ENCODE peak calls at places on chromosomes 3 and 15, in nine cellular contexts. Q, L, B, S, H, D, U, R and K are unnamed samples.

GRCh38 chr3:64385256-64385655 is 160.0 kb upstream of the PRICKLE2 start:
- DNase-seq in L (no peak), U (no peak), H (no peak), B (no peak), S (no peak), D (no peak), R (no peak), Q (no peak), K (no peak)

GRCh38 chr15:98904466-98905048 is 103.0 kb downstream of the PGPEP1L start:
- DNase-seq in B (no peak), Q (peak; percentile 59), H (peak; percentile 65), S (no peak), D (peak; percentile 53), L (no peak), R (peak; percentile 60), U (peak; percentile 51), K (peak; percentile 26)

GRCh38 chr3:129504471-129505100 is 23.9 kb upstream of the RHO start:
- DNase-seq in U (no peak), L (no peak), Q (no peak), S (no peak), D (no peak), B (no peak), R (no peak), H (no peak), K (no peak)

GRCh38 chr3:187669675-187670504 is at the start of gene SST:
- DNase-seq in S (no peak), D (peak; percentile 82), L (peak; percentile 39), R (peak; percentile 51), H (peak; percentile 52), U (peak; percentile 38), B (peak; percentile 36), Q (peak; percentile 69), K (peak; percentile 51)

GRCh38 chr3:178078933-178079332 is 457.3 kb upstream of the KCNMB2 start:
- DNase-seq in H (no peak), B (peak; percentile 28), Q (peak; percentile 93), D (no peak), L (no peak), U (peak; percentile 86), R (no peak), S (no peak), K (peak; percentile 5)

GRCh38 chr3:126895178-126896066 is 87.5 kb upstream of the PLXNA1 start:
- DNase-seq in S (no peak), B (no peak), Q (peak; percentile 29), L (no peak), R (peak; percentile 61), U (no peak), D (no peak), H (no peak), K (no peak)

GRCh38 chr15:81296673-81297072 is 27.3 kb downstream of the STARD5 start:
- DNase-seq in R (no peak), D (no peak), L (no peak), Q (no peak), H (no peak), U (no peak), S (peak; percentile 82), B (peak; percentile 53), K (no peak)

GRCh38 chr3:143849854-143850549 is 1.7 kb upstream of the SLC9A9 start:
- DNase-seq in R (peak; percentile 52), Q (peak; percentile 91), B (no peak), U (peak; percentile 81), L (no peak), H (peak; percentile 62), S (no peak), D (peak; percentile 31), K (no peak)

GRCh38 chr15:44882499-44882968 is 74.0 kb upstream of the TERB2 start:
- DNase-seq in D (no peak), Q (no peak), B (no peak), L (no peak), R (peak; percentile 16), S (no peak), U (no peak), H (no peak), K (no peak)

GRCh38 chr3:102712896-102713295 is 278.1 kb downstream of the ZPLD1 start:
- DNase-seq in L (no peak), Q (no peak), U (no peak), D (no peak), S (no peak), B (no peak), R (no peak), H (no peak), K (no peak)

GRCh38 chr15:36863551-36863950 is 236.8 kb downstream of the MEIS2 start:
- DNase-seq in Q (peak; percentile 17), S (no peak), U (no peak), B (no peak), R (no peak), D (no peak), L (no peak), H (no peak), K (no peak)

GRCh38 chr3:50594253-50594785 is 17.3 kb downstream of the CISH start:
- DNase-seq in S (no peak), R (no peak), D (no peak), Q (no peak), L (no peak), U (no peak), B (no peak), H (no peak), K (no peak)

GRCh38 chr3:4506559-4507009 is 13.4 kb downstream of the ITPR1 start:
- DNase-seq in R (no peak), Q (no peak), S (no peak), U (no peak), D (no peak), B (no peak), L (no peak), H (no peak), K (no peak)
- H3K4me3 ChIP-seq in R (no peak overlapping the region), Q (no peak overlapping the region), S (no peak overlapping the region), U (no peak overlapping the region), D (no peak overlapping the region), B (no peak overlapping the region), L (no peak overlapping the region), H (no peak overlapping the region), K (no peak overlapping the region)

DNA sequence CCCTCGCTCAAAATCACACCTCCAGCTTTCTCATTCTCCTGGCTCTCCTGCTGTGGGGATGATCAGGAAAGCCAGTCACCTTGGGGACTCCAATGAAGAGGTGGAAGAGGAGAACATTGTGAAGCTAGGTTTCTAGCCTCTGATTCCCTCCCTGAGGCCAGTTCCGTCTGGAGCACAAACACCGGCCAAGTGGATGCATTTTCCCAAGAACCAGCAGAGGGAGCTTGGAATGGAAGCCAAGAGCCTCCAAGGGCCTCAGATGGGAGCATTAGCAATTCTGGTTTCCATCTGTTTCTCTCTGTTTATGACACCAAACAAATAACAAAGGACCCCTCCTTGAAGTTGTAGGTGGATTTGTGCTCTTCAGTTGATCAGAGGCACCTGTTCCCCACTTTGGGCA is 40.6 kb upstream of the NMNAT3 start:
- DNase-seq in L (peak; percentile 33), R (peak; percentile 39), S (no peak), U (peak; percentile 25), Q (peak; percentile 41), D (peak; percentile 69), B (peak; percentile 26), H (peak; percentile 65), K (peak; percentile 44)
- H3K27me3 ChIP-seq in L (no peaks in the 10 kb centered on the region), R (peaks cover 13% of the 10 kb centered on the region), S (no peaks in the 10 kb centered on the region), U (peaks cover 7% of the 10 kb centered on the region), Q (no peaks in the 10 kb centered on the region), D (peaks cover 5% of the 10 kb centered on the region), B (no peaks in the 10 kb centered on the region), H (no peaks in the 10 kb centered on the region), K (peaks cover 32% of the 10 kb centered on the region)

GRCh38 chr3:133998691-133999241 is 31.0 kb downstream of the SLCO2A1 start:
- DNase-seq in B (no peak), S (no peak), H (no peak), Q (no peak), D (no peak), R (no peak), L (no peak), U (no peak), K (no peak)

GRCh38 chr3:134003066-134003465 is 26.7 kb downstream of the SLCO2A1 start:
- DNase-seq in L (no peak), R (no peak), S (no peak), D (no peak), U (no peak), B (no peak), Q (no peak), H (no peak), K (no peak)

GRCh38 chr3:133999891-134000685 is 29.6 kb downstream of the SLCO2A1 start:
- DNase-seq in H (no peak), R (peak; percentile 37), L (no peak), B (no peak), D (no peak), S (no peak), U (no peak), Q (no peak), K (no peak)

GRCh38 chr3:134002326-134002725 is 27.4 kb downstream of the SLCO2A1 start:
- DNase-seq in L (no peak), R (no peak), D (no peak), H (no peak), Q (peak; percentile 14), B (no peak), U (peak; percentile 84), S (no peak), K (peak; percentile 56)

GRCh38 chr3:134001251-134001650 is 28.5 kb downstream of the SLCO2A1 start:
- DNase-seq in D (no peak), L (no peak), S (no peak), Q (no peak), U (no peak), R (no peak), B (no peak), H (no peak), K (no peak)
- H3K4me3 ChIP-seq in D (no peak overlapping the region), L (no peak overlapping the region), S (no peak overlapping the region), Q (no peak overlapping the region), U (no peak overlapping the region), R (no peak overlapping the region), B (no peak overlapping the region), H (no peak overlapping the region), K (no peak overlapping the region)

DNA sequence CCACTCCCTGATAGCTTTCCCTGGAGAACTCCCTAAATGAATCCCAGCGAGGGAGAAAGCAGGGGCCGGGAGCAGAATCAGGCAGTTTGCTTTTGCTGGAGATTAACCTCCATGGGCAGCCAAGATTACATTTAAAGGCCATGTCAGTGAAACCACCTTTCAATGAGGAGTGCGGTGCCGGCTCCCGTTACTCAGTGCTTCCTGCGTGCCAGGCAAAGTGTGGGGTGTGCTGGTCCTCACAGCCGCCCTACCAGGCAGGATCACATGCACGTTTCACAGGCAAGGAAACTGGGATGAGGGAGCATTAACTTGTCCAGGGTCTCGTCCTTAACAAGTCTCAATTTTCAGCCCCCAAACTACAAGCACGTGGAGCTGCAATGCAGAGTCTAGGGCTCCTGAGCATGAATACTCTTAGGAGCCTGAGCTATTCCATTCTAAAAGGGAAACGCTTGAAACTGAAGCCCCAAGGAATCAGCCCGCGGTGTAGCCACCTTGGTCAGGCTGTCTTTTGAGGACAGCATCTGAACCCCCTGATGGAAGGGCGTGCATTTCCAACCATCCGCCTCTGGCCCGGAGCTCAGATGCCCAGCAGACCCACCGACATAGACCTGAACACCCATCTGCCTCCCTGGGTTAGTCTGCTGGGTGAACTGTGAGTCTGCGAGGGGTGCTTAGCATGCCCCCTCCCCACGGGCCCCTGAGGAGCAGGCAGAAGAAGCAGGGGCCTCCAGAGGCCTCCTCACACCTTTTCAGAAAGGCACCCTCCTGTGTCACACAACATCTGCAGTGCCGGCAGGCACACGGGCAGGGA is 5.6 kb downstream of the IGDCC3 start:
- DNase-seq in H (no peak), S (no peak), Q (no peak), D (no peak), L (no peak), R (no peak), B (no peak), U (no peak), K (no peak)
- H3K27me3 ChIP-seq in H (peaks cover 34% of the 10 kb centered on the region), S (peaks cover 21% of the 10 kb centered on the region), Q (no peaks in the 10 kb centered on the region), D (peaks cover 3% of the 10 kb centered on the region), L (no peaks in the 10 kb centered on the region), R (peaks cover 20% of the 10 kb centered on the region), B (no peaks in the 10 kb centered on the region), U (peaks cover 45% of the 10 kb centered on the region), K (peaks cover 34% of the 10 kb centered on the region)

GRCh38 chr3:40387895-40388254 is 891 bp downstream of the ENTPD3 start:
- DNase-seq in Q (no peak), D (no peak), S (no peak), H (no peak), B (no peak), R (no peak), L (no peak), U (no peak), K (no peak)
- H3K4me3 ChIP-seq in Q (no peak overlapping the region), D (no peak overlapping the region), S (no peak overlapping the region), H (no peak overlapping the region), B (peak overlapping the region; percentile 48), R (peak overlapping the region; percentile 75), L (no peak overlapping the region), U (no peak overlapping the region), K (no peak overlapping the region)